ENCODE peak calls at places on chromosomes 4 and X, in five cellular contexts. A is posterior vena cava; F is activated T-helper 1 cell treated with Interleukin-2 at 50 U/mL for 16 hours; D is GM12891; M is stimulated activated CD4-positive, alpha-beta T cell treated with anti-CD3 and anti-CD28 coated beads, Interleukin-1b, Interleukin-23, amount 100 ng/mL, for 24 hours. Z is an unnamed sample.

GRCh38 chr4:137576437-137576836 is 44.1 kb upstream of the PCDH18 start:
- DNase-seq in A (no peak), F (no peak), D (no peak), M (no peak), Z (no peak)

GRCh38 chrX:41005445-41005992 is 79.7 kb upstream of the USP9X start:
- DNase-seq in A (no peak), F (no peak), D (no peak), M (no peak), Z (no peak)

GRCh38 chrX:39928704-39929439 is 168.9 kb downstream of the BCOR start:
- DNase-seq in A (peak; percentile 35), F (no peak), D (no peak), M (no peak), Z (no peak)

GRCh38 chr4:76758996-76759395 is 138.9 kb downstream of the SOWAHB start:
- DNase-seq in A (no peak), F (no peak), D (no peak), M (no peak), Z (no peak)

GRCh38 chrX:57918750-57919436 is 8.6 kb upstream of the ZXDA start:
- DNase-seq in A (no peak), F (no peak), D (no peak), M (no peak), Z (no peak)

GRCh38 chrX:32276153-32276552 is 935.2 kb downstream of the DMD start:
- DNase-seq in A (no peak), F (no peak), D (no peak), M (no peak), Z (no peak)

GRCh38 chrX:28901637-28902036 is 314.4 kb downstream of the IL1RAPL1 start:
- DNase-seq in A (no peak), F (no peak), D (no peak), M (no peak), Z (no peak)

GRCh38 chrX:2609431-2610238 is 81.5 kb upstream of the CD99 start:
- DNase-seq in A (no peak), F (no peak), D (no peak), M (no peak), Z (no peak)

GRCh38 chr4:151946718-151947117 is 185.9 kb upstream of the GATB start:
- DNase-seq in A (no peak), F (no peak), D (no peak), M (no peak), Z (no peak)

GRCh38 chr4:113831469-113831868 is 69.9 kb upstream of the CAMK2D start:
- DNase-seq in A (no peak), F (no peak), D (no peak), M (no peak), Z (no peak)

Z was measured in NCI-H1048.